ENCODE peak calls at places on chromosomes 13 and 19, in seven cellular contexts. S is amygdala; Y is heart right ventricle; E is germinal center; F is PC-9; G is stimulated activated CD4-positive, alpha-beta T cell treated with anti-CD3 and anti-CD28 coated beads, TNF-alpha, amount 100 ng/mL, for 1 hour; W is amniotic stem cell. H is an unnamed sample.

GRCh38 chr19:17871878-17872250 is at the start of gene SLC5A5:
- DNase-seq in W (no peak), E (no peak), G (no peak), F (no peak), Y (no peak), S (no peak), H (no peak)

GRCh38 chr13:42378383-42378780 is 106.4 kb downstream of the AKAP11 start:
- DNase-seq in F (no peak), W (no peak), E (no peak), G (no peak), Y (no peak), S (no peak), H (no peak)

GRCh38 chr13:88074794-88075509 is 403.8 kb downstream of the SLITRK5 start:
- DNase-seq in G (no peak), Y (no peak), S (no peak), F (no peak), W (no peak), E (no peak), H (no peak)

GRCh38 chr13:36696410-36696809 is 22.6 kb downstream of the SERTM1 start:
- DNase-seq in W (no peak), G (no peak), E (no peak), S (no peak), F (no peak), Y (no peak), H (no peak)

GRCh38 chr13:45082964-45083363 is 37.3 kb upstream of the GTF2F2 start:
- DNase-seq in W (no peak), F (peak; percentile 81), G (no peak), Y (no peak), S (no peak), E (no peak), H (no peak)

GRCh38 chr13:73803997-73804396 is 330.2 kb downstream of the KLF12 start:
- DNase-seq in E (no peak), G (no peak), W (no peak), S (no peak), F (no peak), Y (no peak), H (no peak)

GRCh38 chr19:10295847-10296591 is 6.3 kb downstream of the ICAM5 start:
- DNase-seq in E (peak; percentile 10), F (no peak), W (no peak), G (no peak), S (no peak), Y (no peak), H (no peak)

GRCh38 chr19:1290699-1291651 is 5.3 kb downstream of the EFNA2 start:
- DNase-seq in G (no peak), W (no peak), E (no peak), S (no peak), Y (no peak), F (no peak), H (no peak)

GRCh38 chr13:65921933-65922332 is 1308.2 kb downstream of the PCDH9 start:
- DNase-seq in Y (no peak), S (no peak), E (no peak), F (no peak), W (no peak), G (no peak), H (no peak)

GRCh38 chr19:52662631-52663030 is 24.5 kb upstream of the ZNF83 start:
- DNase-seq in W (no peak), Y (no peak), S (no peak), E (no peak), G (no peak), F (peak; percentile 73), H (no peak)

GRCh38 chr19:679418-680286 is 3.5 kb downstream of the FSTL3 start:
- DNase-seq in G (no peak), F (no peak), Y (peak; percentile 77), W (peak; percentile 30), S (peak; percentile 63), E (peak; percentile 38), H (no peak)

GRCh38 chr19:42412661-42413076 is 14.5 kb downstream of the LIPE start:
- DNase-seq in E (no peak), S (peak; percentile 76), G (no peak), W (no peak), F (no peak), Y (peak; percentile 45), H (no peak)

GRCh38 chr19:5011476-5012238 is 42.7 kb downstream of the KDM4B start:
- DNase-seq in Y (no peak), S (no peak), F (no peak), W (no peak), G (no peak), E (no peak), H (no peak)

GRCh38 chr19:2249880-2250764 is 999 bp downstream of the AMH start:
- DNase-seq in Y (no peak), W (no peak), E (no peak), F (no peak), G (no peak), S (no peak), H (no peak)

GRCh38 chr19:35195822-35196221 is 32.7 kb downstream of the FAM187B start:
- DNase-seq in G (no peak), F (no peak), S (no peak), Y (no peak), E (no peak), W (no peak), H (no peak)

GRCh38 chr19:6536138-6536671 is 5.4 kb downstream of the TNFSF9 start:
- DNase-seq in W (no peak), G (no peak), Y (no peak), F (peak; percentile 53), E (peak; percentile 98), S (peak; percentile 36), H (peak; percentile 42)

GRCh38 chr13:114124486-114124885 is 7.9 kb downstream of the RASA3 start:
- DNase-seq in E (no peak), Y (no peak), G (no peak), F (no peak), W (no peak), S (no peak), H (no peak)

GRCh38 chr13:30829145-30829544 is 76.9 kb upstream of the MEDAG start:
- DNase-seq in F (peak; percentile 91), W (no peak), G (no peak), E (no peak), Y (no peak), S (no peak), H (peak; percentile 50)

GRCh38 chr19:33865306-33865705 is 68.6 kb downstream of the KCTD15 start:
- DNase-seq in S (no peak), Y (no peak), E (no peak), F (no peak), G (no peak), W (no peak), H (no peak)

GRCh38 chr19:16883518-16883917 is 5.3 kb upstream of the F2RL3 start:
- DNase-seq in E (no peak), Y (no peak), G (no peak), S (no peak), F (no peak), W (no peak), H (no peak)

GRCh38 chr13:74450976-74451375 is 316.8 kb upstream of the KLF12 start:
- DNase-seq in F (no peak), W (no peak), S (no peak), Y (no peak), G (no peak), E (no peak), H (no peak)

GRCh38 chr13:66656050-66656449 is 574.1 kb downstream of the PCDH9 start:
- DNase-seq in E (no peak), S (no peak), W (no peak), Y (no peak), F (no peak), G (no peak), H (no peak)

GRCh38 chr19:15081911-15082310 is at the start of gene OR1I1:
- DNase-seq in W (no peak), Y (no peak), G (no peak), S (no peak), F (peak; percentile 18), E (no peak), H (no peak)

GRCh38 chr13:102589291-102589822 is 7.4 kb upstream of the TPP2 start:
- DNase-seq in Y (no peak), E (no peak), G (no peak), W (no peak), F (no peak), S (peak; percentile 22), H (no peak)

GRCh38 chr19:51372649-51373504 is at the start of gene NKG7:
- DNase-seq in W (no peak), E (no peak), Y (no peak), G (peak; percentile 35), F (no peak), S (no peak), H (no peak)

GRCh38 chr19:27772059-27772458 is 1440.9 kb downstream of the UQCRFS1 start:
- DNase-seq in G (no peak), E (no peak), S (no peak), W (no peak), F (no peak), Y (no peak), H (no peak)

GRCh38 chr19:30221176-30221575 is 151.0 kb upstream of the ZNF536 start:
- DNase-seq in E (no peak), S (no peak), F (no peak), W (no peak), Y (no peak), G (no peak), H (no peak)